ENCODE peak calls at places on chromosomes 11 and 22, in ten cellular contexts. I is ureter; P is anterior cingulate cortex; N is neural crest cell; E is epithelial cell of esophagus; Y is choroid plexus epithelial cell; W is activated CD4-positive, alpha-beta T cell treated with anti-CD3 and anti-CD28 coated beads, Interleukin-2, amount 10 ng/mL, durations not matched to agents 7 days and 5 days; A is substantia nigra; F is activated T-cell treated with anti-CD3 and anti-CD28 coated beads, Interleukin-2, amount 50 U/mL, for 48 hours; O is H7. V is an unnamed sample.

GRCh38 chr11:79006854-79007253 is 432.2 kb upstream of the NARS2 start:
- DNase-seq in A (no peak), E (no peak), W (no peak), N (no peak), Y (no peak), F (no peak), O (no peak), I (no peak), P (no peak), V (no peak)

GRCh38 chr11:71301858-71302533 is 49.6 kb upstream of the SHANK2 start:
- DNase-seq in Y (peak), I (peak), E (no peak), N (no peak), O (no peak), W (no peak), P (no peak), A (no peak), F (no peak), V (no peak)

GRCh38 chr11:76388408-76388807 is 7.3 kb downstream of the GVQW3 start:
- DNase-seq in Y (no peak), I (no peak), F (no peak), P (no peak), N (no peak), W (no peak), E (no peak), A (no peak), O (no peak), V (no peak)

GRCh38 chr11:17542249-17542648 is 2.0 kb downstream of the USH1C start:
- DNase-seq in E (no peak), I (no peak), W (no peak), F (no peak), P (no peak), Y (no peak), O (no peak), N (no peak), A (no peak), V (peak)

GRCh38 chr11:101053492-101053891 is 76.1 kb downstream of the PGR start:
- DNase-seq in A (no peak), N (no peak), F (no peak), Y (no peak), W (no peak), P (no peak), I (no peak), E (no peak), O (no peak), V (no peak)

GRCh38 chr11:64510759-64511158 is 80.3 kb upstream of the SLC22A12 start:
- DNase-seq in A (no peak), P (no peak), N (no peak), W (no peak), Y (no peak), F (no peak), O (no peak), I (no peak), E (no peak), V (no peak)

GRCh38 chr22:31123292-31123602 is 481 bp downstream of the INPP5J start:
- DNase-seq in P (no peak), A (no peak), Y (no peak), F (no peak), W (no peak), O (no peak), E (no peak), I (no peak), N (no peak), V (no peak)

GRCh38 chr11:93820847-93821246 is 29.6 kb downstream of the VSTM5 start:
- DNase-seq in A (no peak), O (no peak), N (no peak), W (no peak), F (no peak), P (no peak), Y (no peak), I (no peak), E (no peak), V (no peak)

GRCh38 chr22:50544078-50544745 is 1.5 kb upstream of the KLHDC7B start:
- DNase-seq in N (peak), P (no peak), F (peak), A (no peak), E (peak), Y (peak), I (peak), W (peak), O (peak), V (peak)

GRCh38 chr11:125871391-125872137 is 15.9 kb upstream of the HYLS1 start:
- DNase-seq in P (no peak), N (peak), W (peak), A (no peak), Y (peak), F (peak), E (peak), O (peak), I (no peak), V (no peak)

GRCh38 chr22:48433647-48434046 is 1394.0 kb downstream of the BRD1 start:
- DNase-seq in W (no peak), I (no peak), E (no peak), F (no peak), P (no peak), Y (no peak), A (no peak), O (no peak), N (no peak), V (no peak)

GRCh38 chr22:36291831-36292740 is 39.2 kb downstream of the APOL1 start:
- DNase-seq in A (no peak), F (no peak), Y (no peak), W (no peak), N (no peak), O (peak), E (no peak), I (no peak), P (no peak), V (peak)

GRCh38 chr11:26333906-26334305 is 2.0 kb downstream of the ANO3 start:
- DNase-seq in N (no peak), I (no peak), P (no peak), Y (peak), A (no peak), F (no peak), E (peak), W (no peak), O (no peak), V (no peak)

GRCh38 chr11:3243880-3244279 is 11.7 kb upstream of the MRGPRE start:
- DNase-seq in I (no peak), N (no peak), Y (no peak), E (no peak), O (no peak), P (no peak), W (no peak), A (no peak), F (no peak), V (no peak)

GRCh38 chr11:114925591-114925990 is 247.3 kb downstream of the NXPE2 start:
- DNase-seq in E (no peak), Y (no peak), O (no peak), F (no peak), N (no peak), P (no peak), W (no peak), A (no peak), I (no peak), V (no peak)